ENCODE peak calls at places on chromosome 11, in four cellular contexts. P, Z, H and K are unnamed samples.

GRCh38 chr11:93654266-93654665 is 7.2 kb upstream of the CEP295 start:
- DNase-seq in H (no peak), P (no peak), Z (no peak), K (no peak)

GRCh38 chr11:1162498-1163311 is 5.0 kb downstream of the MUC5AC start:
- DNase-seq in H (no peak), Z (no peak), P (no peak), K (no peak)

GRCh38 chr11:9657531-9657930 is 6.3 kb upstream of the SWAP70 start:
- DNase-seq in P (no peak), H (no peak), Z (no peak), K (no peak)

GRCh38 chr11:65053826-65054503 is 4.4 kb downstream of the NAALADL1 start:
- DNase-seq in Z (no peak), P (no peak), H (no peak), K (no peak)

GRCh38 chr11:32259641-32260081 is 168.8 kb downstream of the RCN1 start:
- DNase-seq in H (peak; percentile 62), P (no peak), Z (no peak), K (peak; percentile 11)

GRCh38 chr11:108556019-108556418 is 37.5 kb downstream of the EXPH5 start:
- DNase-seq in P (no peak), H (no peak), Z (no peak), K (no peak)

GRCh38 chr11:22275600-22275999 is 62.6 kb upstream of the SLC17A6 start:
- DNase-seq in P (no peak), Z (no peak), H (no peak), K (no peak)

GRCh38 chr11:78253797-78254196 is 65.1 kb downstream of the USP35 start:
- DNase-seq in Z (no peak), P (no peak), H (no peak), K (no peak)

GRCh38 chr11:131025421-131026126 is 109.3 kb upstream of the SNX19 start:
- DNase-seq in P (no peak), Z (no peak), H (peak; percentile 28), K (no peak)

GRCh38 chr11:70063555-70063954 is 14.6 kb upstream of the ANO1 start:
- DNase-seq in Z (no peak), H (no peak), P (no peak), K (no peak)

GRCh38 chr11:130763087-130763980 is 152.9 kb downstream of the SNX19 start:
- DNase-seq in P (no peak), Z (no peak), H (no peak), K (no peak)

GRCh38 chr11:68542617-68543016 is 82.1 kb downstream of the PPP6R3 start:
- DNase-seq in Z (no peak), P (no peak), H (no peak), K (no peak)

GRCh38 chr11:62832346-62833234 is at the start of gene TEX54:
- DNase-seq in P (no peak), H (no peak), Z (peak; percentile 14), K (no peak)

GRCh38 chr11:72712168-72712721 is 38.0 kb upstream of the PDE2A start:
- DNase-seq in Z (no peak), H (no peak), P (no peak), K (no peak)

GRCh38 chr11:100719809-100720221 is 32.7 kb downstream of the ARHGAP42 start:
- DNase-seq in H (no peak), P (no peak), Z (no peak), K (peak; percentile 65)

GRCh38 chr11:124674168-124674517 is 439 bp downstream of the SPA17 start:
- DNase-seq in Z (peak; percentile 16), H (no peak), P (no peak), K (no peak)

GRCh38 chr11:61181489-61181888 is 20.3 kb upstream of the VPS37C start:
- DNase-seq in P (no peak), Z (no peak), H (no peak), K (no peak)

GRCh38 chr11:27230175-27230565 is 132.8 kb downstream of the CCDC34 start:
- DNase-seq in Z (no peak), P (no peak), H (no peak), K (no peak)

GRCh38 chr11:15258433-15259350 is 144.0 kb downstream of the INSC start:
- DNase-seq in H (no peak), P (peak; percentile 62), Z (no peak), K (peak; percentile 38)

GRCh38 chr11:3157381-3158130 is 7.6 kb downstream of the OSBPL5 start:
- DNase-seq in H (no peak), P (no peak), Z (no peak), K (no peak)

GRCh38 chr11:130476922-130477491 is 28.6 kb downstream of the ADAMTS15 start:
- DNase-seq in P (no peak), Z (no peak), H (no peak), K (no peak)

GRCh38 chr11:78424334-78425270 is 7.0 kb upstream of the GAB2 start:
- DNase-seq in Z (no peak), P (no peak), H (peak; percentile 70), K (no peak)

GRCh38 chr11:76280151-76280881 is 74.0 kb upstream of the WNT11 start:
- DNase-seq in H (no peak), P (no peak), Z (no peak), K (no peak)

GRCh38 chr11:103091024-103091423 is 936 bp downstream of the DCUN1D5 start:
- DNase-seq in P (peak; percentile 12), H (no peak), Z (no peak), K (peak; percentile 22)

GRCh38 chr11:107999759-108000455 is 8.8 kb upstream of the CUL5 start:
- DNase-seq in Z (peak; percentile 58), P (peak; percentile 72), H (peak; percentile 11), K (peak; percentile 61)

GRCh38 chr11:117839234-117839882 is 14.8 kb upstream of the FXYD2 start:
- DNase-seq in H (no peak), Z (no peak), P (no peak), K (no peak)

GRCh38 chr11:61737636-61738386 is 14.6 kb upstream of the MYRF start:
- DNase-seq in H (no peak), P (no peak), Z (no peak), K (no peak)

GRCh38 chr11:115926601-115927000 is 422.4 kb upstream of the CADM1 start:
- DNase-seq in P (no peak), Z (no peak), H (no peak), K (no peak)

DNA sequence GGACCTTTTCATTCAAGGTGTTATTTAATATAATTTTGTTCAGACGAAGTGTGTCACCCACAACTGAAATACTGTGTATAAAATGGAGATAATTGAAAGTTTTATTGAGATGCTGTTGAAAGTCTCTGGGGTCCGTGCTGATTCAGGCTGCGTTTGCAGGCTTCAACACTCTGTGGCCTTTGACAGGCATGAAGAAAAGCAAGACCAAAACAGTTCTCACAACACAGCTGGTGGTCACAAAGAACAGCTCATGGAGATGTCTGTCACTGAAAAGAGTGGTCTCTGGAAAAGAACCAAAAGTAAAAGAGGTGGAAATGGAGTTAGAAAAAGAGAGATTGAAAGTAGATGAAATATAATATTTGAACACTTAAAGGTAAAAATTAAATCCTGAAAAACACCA is 9.8 kb upstream of the MPPED2 start:
- DNase-seq in P (no peak), H (no peak), Z (no peak), K (no peak)
- TF ChIP-seq POLR2AphosphoS2 in P (no peak), H (no peak), Z (no peak), K (no peak)

GRCh38 chr11:57675176-57675941 is 7.4 kb downstream of the ZDHHC5 start:
- DNase-seq in H (no peak), P (no peak), Z (no peak), K (no peak)

GRCh38 chr11:57679396-57679795 is 11.5 kb downstream of the ZDHHC5 start:
- DNase-seq in H (no peak), P (no peak), Z (no peak), K (no peak)

GRCh38 chr11:57680552-57680874 is 12.6 kb downstream of the ZDHHC5 start:
- DNase-seq in Z (no peak), P (no peak), H (no peak), K (no peak)

GRCh38 chr11:57681168-57681567 is 13.3 kb downstream of the ZDHHC5 start:
- DNase-seq in Z (no peak), P (no peak), H (no peak), K (no peak)
- H3K4me2 ChIP-seq in Z (peak overlapping the region; percentile 19), P (no peak overlapping the region), H (no peak overlapping the region), K (no peak overlapping the region)

GRCh38 chr11:47376543-47377371 is 1.6 kb downstream of the SPI1 start:
- DNase-seq in P (no peak), Z (peak; percentile 79), H (no peak), K (no peak)

GRCh38 chr11:47375020-47375419 is 3.3 kb downstream of the SPI1 start:
- DNase-seq in Z (no peak), P (no peak), H (no peak), K (no peak)

GRCh38 chr11:47373876-47374820 is 4.2 kb downstream of the SPI1 start:
- DNase-seq in H (no peak), Z (peak; percentile 83), P (peak; percentile 60), K (peak; percentile 74)

GRCh38 chr11:47376183-47376542 is 2.2 kb downstream of the SPI1 start:
- DNase-seq in Z (no peak), H (no peak), P (no peak), K (no peak)

GRCh38 chr11:47375546-47376085 is 2.7 kb downstream of the SPI1 start:
- DNase-seq in H (no peak), P (no peak), Z (no peak), K (no peak)
- TF ChIP-seq POLR2AphosphoS2 in H (no peak), P (no peak), Z (no peak), K (no peak)

GRCh38 chr11:21177379-21177778 is 508.0 kb downstream of the NELL1 start:
- DNase-seq in H (no peak), Z (no peak), P (no peak), K (no peak)
- H3K4me2 ChIP-seq in H (no peak overlapping the region), Z (no peak overlapping the region), P (no peak overlapping the region), K (no peak overlapping the region)

DNA sequence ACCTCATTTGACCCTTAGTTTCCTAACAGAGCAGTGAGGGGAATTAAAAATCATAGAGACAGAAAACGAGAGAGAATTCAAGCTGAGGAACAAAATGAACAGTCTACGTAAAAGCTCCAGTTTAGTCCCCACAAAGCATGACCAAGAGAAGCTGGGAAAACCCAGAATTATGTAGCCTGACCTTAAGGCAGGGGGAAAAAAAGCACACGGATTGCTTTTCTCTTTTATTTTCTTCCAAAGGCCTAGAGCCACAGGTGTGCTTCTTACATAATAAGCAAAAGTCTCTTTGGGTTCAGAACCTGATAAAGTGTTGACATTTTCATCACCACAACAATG is 528 bp upstream of the AMBRA1 start:
- DNase-seq in P (no peak), H (no peak), Z (no peak), K (no peak)
- TF ChIP-seq POLR2AphosphoS2 in P (no peak), H (no peak), Z (no peak), K (no peak)

DNA sequence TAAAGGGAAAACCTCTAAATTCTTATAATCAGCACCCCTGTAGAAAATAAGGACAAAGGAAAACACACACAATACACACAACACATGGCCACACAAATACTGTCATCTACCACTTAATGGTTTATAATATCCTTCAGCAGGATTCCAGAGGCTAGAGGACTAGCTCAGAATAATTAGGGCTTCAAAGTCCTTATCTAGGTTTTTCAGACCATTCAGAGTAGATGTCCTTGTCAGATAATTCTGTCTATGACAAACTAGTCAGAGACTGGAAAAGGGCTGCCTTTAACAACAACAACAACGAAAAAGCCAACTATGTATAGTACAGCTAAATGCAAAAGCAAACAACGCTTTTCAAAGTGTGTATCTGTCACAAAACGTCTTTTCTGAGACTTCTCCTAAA is 456.5 kb upstream of the CNTN5 start:
- DNase-seq in H (no peak), P (no peak), Z (no peak), K (no peak)
- H3K4me2 ChIP-seq in H (no peak overlapping the region), P (no peak overlapping the region), Z (no peak overlapping the region), K (no peak overlapping the region)

GRCh38 chr11:16989554-16989953 is 24.7 kb downstream of the PLEKHA7 start:
- DNase-seq in P (no peak), Z (no peak), H (no peak), K (no peak)
- TF ChIP-seq POLR2AphosphoS2 in P (no peak), Z (no peak), H (no peak), K (no peak)